ENCODE peak calls at places on chromosome 12, in eight cellular contexts. One of them, this sample, is unnamed.

GRCh38 chr12:95663525-95663924 is 112.2 kb upstream of the USP44 start:
- DNase-seq in uterus: no peak
- DNase-seq in AG09309: no peak
- DNase-seq in AG10803: peak; percentile 36
- DNase-seq in BE2C: no peak
- DNase-seq in GM12878: no peak
- DNase-seq in IMR-90: no peak
- DNase-seq in fibroblast of lung: peak; percentile 4
- DNase-seq in this sample: no peak

GRCh38 chr12:88952543-88952942 is 372.3 kb upstream of the KITLG start:
- DNase-seq in uterus: no peak
- DNase-seq in AG09309: no peak
- DNase-seq in AG10803: peak; percentile 8
- DNase-seq in BE2C: peak; percentile 10
- DNase-seq in GM12878: no peak
- DNase-seq in IMR-90: peak; percentile 81
- DNase-seq in fibroblast of lung: peak; percentile 59
- DNase-seq in this sample: no peak

GRCh38 chr12:58811346-58811745 is 109.0 kb downstream of the LRIG3 start:
- DNase-seq in uterus: no peak
- DNase-seq in AG09309: no peak
- DNase-seq in AG10803: no peak
- DNase-seq in BE2C: no peak
- DNase-seq in GM12878: no peak
- DNase-seq in IMR-90: no peak
- DNase-seq in fibroblast of lung: no peak
- DNase-seq in this sample: no peak

GRCh38 chr12:95943231-95943842 is at the start of gene AMDHD1:
- DNase-seq in uterus: peak; percentile 28
- DNase-seq in AG09309: no peak
- DNase-seq in AG10803: peak; percentile 40
- DNase-seq in BE2C: peak; percentile 84
- DNase-seq in GM12878: no peak
- DNase-seq in IMR-90: peak; percentile 39
- DNase-seq in fibroblast of lung: peak; percentile 61
- DNase-seq in this sample: no peak

GRCh38 chr12:85509857-85510256 is 229.8 kb downstream of the ALX1 start:
- DNase-seq in uterus: no peak
- DNase-seq in AG09309: no peak
- DNase-seq in AG10803: no peak
- DNase-seq in BE2C: no peak
- DNase-seq in GM12878: peak; percentile 30
- DNase-seq in IMR-90: no peak
- DNase-seq in fibroblast of lung: peak; percentile 36
- DNase-seq in this sample: no peak

GRCh38 chr12:131049002-131049401 is 95.3 kb downstream of the ADGRD1 start:
- DNase-seq in uterus: no peak
- DNase-seq in AG09309: no peak
- DNase-seq in AG10803: no peak
- DNase-seq in BE2C: no peak
- DNase-seq in GM12878: no peak
- DNase-seq in IMR-90: no peak
- DNase-seq in fibroblast of lung: no peak
- DNase-seq in this sample: no peak

GRCh38 chr12:47299586-47299985 is 219.8 kb upstream of the AMIGO2 start:
- DNase-seq in uterus: no peak
- DNase-seq in AG09309: no peak
- DNase-seq in AG10803: no peak
- DNase-seq in BE2C: no peak
- DNase-seq in GM12878: no peak
- DNase-seq in IMR-90: no peak
- DNase-seq in fibroblast of lung: no peak
- DNase-seq in this sample: no peak

GRCh38 chr12:49636979-49637378 is 13.6 kb downstream of the PRPF40B start:
- DNase-seq in uterus: peak; percentile 58
- DNase-seq in AG09309: peak; percentile 33
- DNase-seq in AG10803: peak; percentile 67
- DNase-seq in BE2C: peak; percentile 79
- DNase-seq in GM12878: no peak
- DNase-seq in IMR-90: peak; percentile 68
- DNase-seq in fibroblast of lung: peak; percentile 64
- DNase-seq in this sample: no peak

GRCh38 chr12:110256780-110257431 is 24.1 kb upstream of the ATP2A2 start:
- DNase-seq in uterus: no peak
- DNase-seq in AG09309: no peak
- DNase-seq in AG10803: no peak
- DNase-seq in BE2C: no peak
- DNase-seq in GM12878: no peak
- DNase-seq in IMR-90: no peak
- DNase-seq in fibroblast of lung: no peak
- DNase-seq in this sample: no peak

GRCh38 chr12:96908170-96908675 is 1.2 kb downstream of the NEDD1 start:
- DNase-seq in uterus: no peak
- DNase-seq in AG09309: no peak
- DNase-seq in AG10803: no peak
- DNase-seq in BE2C: no peak
- DNase-seq in GM12878: no peak
- DNase-seq in IMR-90: no peak
- DNase-seq in fibroblast of lung: no peak
- DNase-seq in this sample: no peak

GRCh38 chr12:53958128-53958527 is 3.4 kb downstream of the HOXC12 start:
- DNase-seq in uterus: no peak
- DNase-seq in AG09309: no peak
- DNase-seq in AG10803: no peak
- DNase-seq in BE2C: no peak
- DNase-seq in GM12878: no peak
- DNase-seq in IMR-90: no peak
- DNase-seq in fibroblast of lung: no peak
- DNase-seq in this sample: no peak

GRCh38 chr12:122467983-122468382 is 32.7 kb downstream of the ZCCHC8 start:
- DNase-seq in uterus: no peak
- DNase-seq in AG09309: no peak
- DNase-seq in AG10803: no peak
- DNase-seq in BE2C: no peak
- DNase-seq in GM12878: no peak
- DNase-seq in IMR-90: no peak
- DNase-seq in fibroblast of lung: no peak
- DNase-seq in this sample: no peak

GRCh38 chr12:98896938-98897337 is 251.8 kb downstream of the APAF1 start:
- DNase-seq in uterus: no peak
- DNase-seq in AG09309: no peak
- DNase-seq in AG10803: no peak
- DNase-seq in BE2C: no peak
- DNase-seq in GM12878: no peak
- DNase-seq in IMR-90: peak; percentile 4
- DNase-seq in fibroblast of lung: peak; percentile 27
- DNase-seq in this sample: no peak

GRCh38 chr12:130555628-130556485 is 160.2 kb downstream of the RIMBP2 start:
- DNase-seq in uterus: no peak
- DNase-seq in AG09309: no peak
- DNase-seq in AG10803: no peak
- DNase-seq in BE2C: peak; percentile 95
- DNase-seq in GM12878: no peak
- DNase-seq in IMR-90: no peak
- DNase-seq in fibroblast of lung: no peak
- DNase-seq in this sample: no peak

GRCh38 chr12:120181991-120182631 is 12.4 kb downstream of the GCN1 start:
- DNase-seq in uterus: no peak
- DNase-seq in AG09309: peak; percentile 14
- DNase-seq in AG10803: peak; percentile 46
- DNase-seq in BE2C: no peak
- DNase-seq in GM12878: no peak
- DNase-seq in IMR-90: peak; percentile 74
- DNase-seq in fibroblast of lung: peak; percentile 78
- DNase-seq in this sample: no peak

GRCh38 chr12:40970320-40970907 is 217.7 kb upstream of the PDZRN4 start:
- DNase-seq in uterus: no peak
- DNase-seq in AG09309: no peak
- DNase-seq in AG10803: no peak
- DNase-seq in BE2C: no peak
- DNase-seq in GM12878: no peak
- DNase-seq in IMR-90: no peak
- DNase-seq in fibroblast of lung: no peak
- DNase-seq in this sample: no peak

GRCh38 chr12:109677323-109677722 is 36.3 kb upstream of the FAM222A start:
- DNase-seq in uterus: no peak
- DNase-seq in AG09309: no peak
- DNase-seq in AG10803: no peak
- DNase-seq in BE2C: no peak
- DNase-seq in GM12878: no peak
- DNase-seq in IMR-90: no peak
- DNase-seq in fibroblast of lung: no peak
- DNase-seq in this sample: no peak

GRCh38 chr12:116376354-116377193 is 99.1 kb upstream of the MED13L start:
- DNase-seq in uterus: no peak
- DNase-seq in AG09309: no peak
- DNase-seq in AG10803: peak; percentile 72
- DNase-seq in BE2C: peak; percentile 83
- DNase-seq in GM12878: no peak
- DNase-seq in IMR-90: peak; percentile 83
- DNase-seq in fibroblast of lung: peak; percentile 83
- DNase-seq in this sample: no peak

GRCh38 chr12:1947081-1947480 is 28.6 kb upstream of the CACNA2D4 start:
- DNase-seq in uterus: no peak
- DNase-seq in AG09309: peak; percentile 48
- DNase-seq in AG10803: peak; percentile 80
- DNase-seq in BE2C: no peak
- DNase-seq in GM12878: no peak
- DNase-seq in IMR-90: peak; percentile 82
- DNase-seq in fibroblast of lung: peak; percentile 92
- DNase-seq in this sample: peak; percentile 61

GRCh38 chr12:12874014-12874413 is 17.3 kb upstream of the GPRC5A start:
- DNase-seq in uterus: no peak
- DNase-seq in AG09309: no peak
- DNase-seq in AG10803: no peak
- DNase-seq in BE2C: no peak
- DNase-seq in GM12878: no peak
- DNase-seq in IMR-90: no peak
- DNase-seq in fibroblast of lung: no peak
- DNase-seq in this sample: no peak
- TF ChIP-seq CTCF in uterus: no peak
- TF ChIP-seq CTCF in AG09309: no peak
- TF ChIP-seq CTCF in AG10803: no peak
- TF ChIP-seq CTCF in BE2C: no peak
- TF ChIP-seq CTCF in GM12878: no peak
- TF ChIP-seq CTCF in IMR-90: no peak
- TF ChIP-seq CTCF in fibroblast of lung: no peak
- TF ChIP-seq CTCF in this sample: no peak

GRCh38 chr12:65891219-65891618 is 66.9 kb downstream of the HMGA2 start:
- DNase-seq in uterus: no peak
- DNase-seq in AG09309: no peak
- DNase-seq in AG10803: peak; percentile 75
- DNase-seq in BE2C: no peak
- DNase-seq in GM12878: no peak
- DNase-seq in IMR-90: peak; percentile 57
- DNase-seq in fibroblast of lung: peak; percentile 71
- DNase-seq in this sample: no peak
- H3K4me3 ChIP-seq in uterus: no peak overlapping the region
- H3K4me3 ChIP-seq in AG09309: no peak overlapping the region
- H3K4me3 ChIP-seq in AG10803: peak overlapping the region; percentile 55
- H3K4me3 ChIP-seq in BE2C: no peak overlapping the region
- H3K4me3 ChIP-seq in GM12878: no peak overlapping the region
- H3K4me3 ChIP-seq in IMR-90: no peak overlapping the region
- H3K4me3 ChIP-seq in fibroblast of lung: no peak overlapping the region
- H3K4me3 ChIP-seq in this sample: peak overlapping the region; percentile 46

DNA sequence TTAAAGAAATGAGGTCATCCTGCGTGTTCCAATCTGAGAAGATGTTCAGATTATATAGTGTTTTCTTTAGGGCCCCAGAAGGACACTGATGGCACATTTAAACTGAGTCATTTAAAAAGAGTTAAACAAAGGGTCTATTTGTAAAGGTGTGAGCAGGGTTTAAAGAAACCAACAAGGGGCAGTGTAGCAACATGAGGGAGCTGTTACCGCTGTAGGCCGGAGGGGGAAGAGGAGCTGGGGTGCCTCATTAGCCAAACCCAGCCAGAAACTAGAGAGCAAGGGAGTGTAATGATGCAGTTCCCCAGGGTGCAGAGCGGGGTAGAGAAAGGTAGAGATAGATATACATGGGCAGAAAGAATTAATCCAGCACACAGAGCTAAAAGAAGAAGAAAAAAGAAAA is 160.4 kb downstream of the TBX5 start:
- DNase-seq in uterus: no peak
- DNase-seq in AG09309: no peak
- DNase-seq in AG10803: peak; percentile 18
- DNase-seq in BE2C: no peak
- DNase-seq in GM12878: no peak
- DNase-seq in IMR-90: no peak
- DNase-seq in fibroblast of lung: no peak
- DNase-seq in this sample: no peak
- TF ChIP-seq CTCF in uterus: no peak
- TF ChIP-seq CTCF in AG09309: peak; percentile 33
- TF ChIP-seq CTCF in AG10803: peak; percentile 38
- TF ChIP-seq CTCF in BE2C: no peak
- TF ChIP-seq CTCF in GM12878: no peak
- TF ChIP-seq CTCF in IMR-90: no peak
- TF ChIP-seq CTCF in fibroblast of lung: peak; percentile 16
- TF ChIP-seq CTCF in this sample: no peak

GRCh38 chr12:104865080-104865479 is 93.0 kb downstream of the SLC41A2 start:
- DNase-seq in uterus: no peak
- DNase-seq in AG09309: no peak
- DNase-seq in AG10803: no peak
- DNase-seq in BE2C: no peak
- DNase-seq in GM12878: peak; percentile 45
- DNase-seq in IMR-90: no peak
- DNase-seq in fibroblast of lung: no peak
- DNase-seq in this sample: no peak
- H3K4me3 ChIP-seq in uterus: no peak overlapping the region
- H3K4me3 ChIP-seq in AG09309: no peak overlapping the region
- H3K4me3 ChIP-seq in AG10803: no peak overlapping the region
- H3K4me3 ChIP-seq in BE2C: no peak overlapping the region
- H3K4me3 ChIP-seq in GM12878: no peak overlapping the region
- H3K4me3 ChIP-seq in IMR-90: no peak overlapping the region
- H3K4me3 ChIP-seq in fibroblast of lung: no peak overlapping the region
- H3K4me3 ChIP-seq in this sample: no peak overlapping the region

DNA sequence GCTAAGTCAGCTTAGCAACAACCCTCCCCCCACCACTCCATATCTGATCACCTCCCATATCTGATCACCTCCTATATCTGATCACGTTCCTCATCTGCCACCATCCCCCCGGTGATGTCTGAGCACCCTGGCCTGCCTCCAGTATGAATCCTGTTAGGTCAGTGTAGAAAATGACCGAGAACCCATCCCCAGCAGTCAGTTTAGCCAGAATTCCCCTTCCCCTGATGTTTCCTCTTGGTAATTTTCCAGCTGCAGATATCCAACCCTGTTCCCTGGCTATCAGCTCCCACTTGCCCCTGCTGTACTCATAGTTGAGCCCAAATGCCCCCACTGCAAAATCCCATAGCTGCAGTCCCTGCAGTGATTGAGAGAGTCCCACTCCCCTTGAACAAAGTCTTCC is 12.5 kb downstream of the SELPLG start:
- DNase-seq in uterus: no peak
- DNase-seq in AG09309: no peak
- DNase-seq in AG10803: no peak
- DNase-seq in BE2C: no peak
- DNase-seq in GM12878: no peak
- DNase-seq in IMR-90: no peak
- DNase-seq in fibroblast of lung: no peak
- DNase-seq in this sample: no peak
- TF ChIP-seq CTCF in uterus: no peak
- TF ChIP-seq CTCF in AG09309: no peak
- TF ChIP-seq CTCF in AG10803: no peak
- TF ChIP-seq CTCF in BE2C: no peak
- TF ChIP-seq CTCF in GM12878: no peak
- TF ChIP-seq CTCF in IMR-90: no peak
- TF ChIP-seq CTCF in fibroblast of lung: no peak
- TF ChIP-seq CTCF in this sample: no peak

This sample was measured in AG04449.